ENCODE peak calls at places on chromosomes 1 and 21, in six cellular contexts. One of them, this sample, is unnamed.

GRCh38 chr1:12174789-12175455 is 8.1 kb downstream of the TNFRSF1B start:
- DNase-seq in AG08395: no peak
- DNase-seq in Caki2: no peak
- DNase-seq in hypothalamus: no peak
- DNase-seq in RKO: no peak
- DNase-seq in globus pallidus: no peak
- DNase-seq in this sample: no peak

GRCh38 chr1:221100196-221100950 is 221.1 kb downstream of the HLX start:
- DNase-seq in Caki2: peak
- DNase-seq in hypothalamus: no peak
- DNase-seq in globus pallidus: no peak
- DNase-seq in RKO: no peak
- DNase-seq in AG08395: peak
- DNase-seq in this sample: no peak

GRCh38 chr21:36744560-36745231 is 45.8 kb downstream of the SIM2 start:
- DNase-seq in globus pallidus: no peak
- DNase-seq in Caki2: no peak
- DNase-seq in RKO: no peak
- DNase-seq in hypothalamus: no peak
- DNase-seq in AG08395: no peak
- DNase-seq in this sample: no peak

GRCh38 chr1:244319283-244320132 is 132.2 kb downstream of the ADSS2 start:
- DNase-seq in globus pallidus: no peak
- DNase-seq in RKO: peak
- DNase-seq in AG08395: peak
- DNase-seq in hypothalamus: no peak
- DNase-seq in Caki2: no peak
- DNase-seq in this sample: no peak

GRCh38 chr1:169186106-169186505 is 79.6 kb downstream of the ATP1B1 start:
- DNase-seq in globus pallidus: no peak
- DNase-seq in RKO: no peak
- DNase-seq in Caki2: no peak
- DNase-seq in AG08395: no peak
- DNase-seq in hypothalamus: no peak
- DNase-seq in this sample: no peak

GRCh38 chr1:9269078-9269501 is 23.6 kb upstream of the SPSB1 start:
- DNase-seq in globus pallidus: no peak
- DNase-seq in AG08395: no peak
- DNase-seq in RKO: peak
- DNase-seq in hypothalamus: no peak
- DNase-seq in Caki2: peak
- DNase-seq in this sample: no peak

GRCh38 chr1:59142663-59143487 is 154.0 kb upstream of the FGGY start:
- DNase-seq in hypothalamus: no peak
- DNase-seq in AG08395: peak
- DNase-seq in globus pallidus: no peak
- DNase-seq in RKO: peak
- DNase-seq in Caki2: peak
- DNase-seq in this sample: peak

GRCh38 chr21:18369115-18369514 is 34.5 kb downstream of the TMPRSS15 start:
- DNase-seq in Caki2: peak
- DNase-seq in globus pallidus: peak
- DNase-seq in hypothalamus: no peak
- DNase-seq in AG08395: no peak
- DNase-seq in RKO: peak
- DNase-seq in this sample: no peak

GRCh38 chr1:2785631-2786328 is 15.7 kb downstream of the TTC34 start:
- DNase-seq in hypothalamus: no peak
- DNase-seq in RKO: no peak
- DNase-seq in AG08395: no peak
- DNase-seq in globus pallidus: no peak
- DNase-seq in Caki2: no peak
- DNase-seq in this sample: no peak

GRCh38 chr1:14648931-14649860 is 50.7 kb downstream of the KAZN start:
- DNase-seq in AG08395: peak
- DNase-seq in Caki2: no peak
- DNase-seq in globus pallidus: no peak
- DNase-seq in hypothalamus: no peak
- DNase-seq in RKO: no peak
- DNase-seq in this sample: no peak

GRCh38 chr1:26351591-26352337 is 2.2 kb downstream of the CRYBG2 start:
- DNase-seq in globus pallidus: no peak
- DNase-seq in Caki2: peak
- DNase-seq in AG08395: no peak
- DNase-seq in RKO: peak
- DNase-seq in hypothalamus: no peak
- DNase-seq in this sample: no peak

GRCh38 chr1:56547977-56548376 is 31.4 kb downstream of the PLPP3 start:
- DNase-seq in AG08395: no peak
- DNase-seq in hypothalamus: no peak
- DNase-seq in globus pallidus: no peak
- DNase-seq in Caki2: no peak
- DNase-seq in RKO: no peak
- DNase-seq in this sample: no peak

GRCh38 chr1:113872219-113872934 is 865 bp upstream of the PTPN22 start:
- DNase-seq in globus pallidus: no peak
- DNase-seq in AG08395: no peak
- DNase-seq in RKO: no peak
- DNase-seq in Caki2: no peak
- DNase-seq in hypothalamus: no peak
- DNase-seq in this sample: no peak

GRCh38 chr1:91757760-91758545 is 128.0 kb downstream of the TGFBR3 start:
- DNase-seq in AG08395: peak
- DNase-seq in Caki2: no peak
- DNase-seq in RKO: no peak
- DNase-seq in globus pallidus: no peak
- DNase-seq in hypothalamus: no peak
- DNase-seq in this sample: no peak

GRCh38 chr21:17492415-17493168 is 20.3 kb upstream of the CXADR start:
- DNase-seq in Caki2: no peak
- DNase-seq in AG08395: no peak
- DNase-seq in globus pallidus: no peak
- DNase-seq in RKO: peak
- DNase-seq in hypothalamus: no peak
- DNase-seq in this sample: no peak

GRCh38 chr1:52904590-52905375 is 16.8 kb downstream of the ECHDC2 start:
- DNase-seq in AG08395: peak
- DNase-seq in RKO: peak
- DNase-seq in hypothalamus: no peak
- DNase-seq in globus pallidus: no peak
- DNase-seq in Caki2: no peak
- DNase-seq in this sample: no peak

GRCh38 chr1:8660455-8660854 is 157.0 kb downstream of the RERE start:
- DNase-seq in hypothalamus: no peak
- DNase-seq in RKO: peak
- DNase-seq in AG08395: peak
- DNase-seq in globus pallidus: peak
- DNase-seq in Caki2: peak
- DNase-seq in this sample: no peak

GRCh38 chr1:100400332-100400933 is 48.1 kb downstream of the CDC14A start:
- DNase-seq in RKO: no peak
- DNase-seq in AG08395: no peak
- DNase-seq in hypothalamus: no peak
- DNase-seq in Caki2: no peak
- DNase-seq in globus pallidus: peak
- DNase-seq in this sample: no peak

GRCh38 chr21:45074048-45074817 is at the start of gene ADARB1:
- DNase-seq in Caki2: peak
- DNase-seq in hypothalamus: no peak
- DNase-seq in AG08395: peak
- DNase-seq in RKO: peak
- DNase-seq in globus pallidus: peak
- DNase-seq in this sample: no peak

GRCh38 chr1:228980232-228980969 is 245.1 kb downstream of the RHOU start:
- DNase-seq in globus pallidus: no peak
- DNase-seq in hypothalamus: no peak
- DNase-seq in Caki2: no peak
- DNase-seq in AG08395: no peak
- DNase-seq in RKO: no peak
- DNase-seq in this sample: no peak

GRCh38 chr1:208269338-208269666 is 25.1 kb upstream of the PLXNA2 start:
- DNase-seq in RKO: no peak
- DNase-seq in AG08395: no peak
- DNase-seq in Caki2: no peak
- DNase-seq in globus pallidus: no peak
- DNase-seq in hypothalamus: no peak
- DNase-seq in this sample: no peak

GRCh38 chr1:228332797-228333738 is 73.6 kb downstream of the TRIM11 start:
- DNase-seq in RKO: no peak
- DNase-seq in globus pallidus: no peak
- DNase-seq in AG08395: no peak
- DNase-seq in hypothalamus: no peak
- DNase-seq in Caki2: no peak
- DNase-seq in this sample: no peak

GRCh38 chr21:34889287-34889536 is 159.9 kb downstream of the RUNX1 start:
- DNase-seq in globus pallidus: no peak
- DNase-seq in RKO: peak
- DNase-seq in AG08395: peak
- DNase-seq in Caki2: peak
- DNase-seq in hypothalamus: no peak
- DNase-seq in this sample: no peak